ENCODE peak calls at places on chromosomes 7 and 10, in seven cellular contexts. One of them, this sample, is unnamed.

GRCh38 chr7:38751416-38751815 is 120.2 kb upstream of the AMPH start:
- DNase-seq in stimulated activated CD4-positive, alpha-beta T cell treated with anti-CD3 and anti-CD28 coated beads, TNF-alpha, amount 100 ng/mL, for 48 hours: no peak
- DNase-seq in smooth muscle cell of the brain vasculature: no peak
- DNase-seq in ACHN: no peak
- DNase-seq in CD4-positive, CD25-positive, alpha-beta regulatory T cell: no peak
- DNase-seq in hypothalamus: no peak
- DNase-seq in Caki2: no peak
- DNase-seq in this sample: no peak

GRCh38 chr10:69687396-69687795 is 57.3 kb downstream of the FAM241B start:
- DNase-seq in hypothalamus: no peak
- DNase-seq in ACHN: no peak
- DNase-seq in smooth muscle cell of the brain vasculature: no peak
- DNase-seq in Caki2: no peak
- DNase-seq in CD4-positive, CD25-positive, alpha-beta regulatory T cell: no peak
- DNase-seq in stimulated activated CD4-positive, alpha-beta T cell treated with anti-CD3 and anti-CD28 coated beads, TNF-alpha, amount 100 ng/mL, for 48 hours: no peak
- DNase-seq in this sample: no peak

GRCh38 chr10:77405771-77406241 is 231.8 kb downstream of the KCNMA1 start:
- DNase-seq in hypothalamus: no peak
- DNase-seq in stimulated activated CD4-positive, alpha-beta T cell treated with anti-CD3 and anti-CD28 coated beads, TNF-alpha, amount 100 ng/mL, for 48 hours: no peak
- DNase-seq in Caki2: peak
- DNase-seq in CD4-positive, CD25-positive, alpha-beta regulatory T cell: no peak
- DNase-seq in smooth muscle cell of the brain vasculature: no peak
- DNase-seq in ACHN: peak
- DNase-seq in this sample: peak

GRCh38 chr10:35641430-35642015 is 573 bp downstream of the FZD8 start:
- DNase-seq in CD4-positive, CD25-positive, alpha-beta regulatory T cell: no peak
- DNase-seq in ACHN: peak
- DNase-seq in stimulated activated CD4-positive, alpha-beta T cell treated with anti-CD3 and anti-CD28 coated beads, TNF-alpha, amount 100 ng/mL, for 48 hours: no peak
- DNase-seq in hypothalamus: no peak
- DNase-seq in Caki2: no peak
- DNase-seq in smooth muscle cell of the brain vasculature: no peak
- DNase-seq in this sample: no peak

GRCh38 chr10:338176-339037 is 203.2 kb downstream of the ZMYND11 start:
- DNase-seq in CD4-positive, CD25-positive, alpha-beta regulatory T cell: no peak
- DNase-seq in ACHN: peak
- DNase-seq in stimulated activated CD4-positive, alpha-beta T cell treated with anti-CD3 and anti-CD28 coated beads, TNF-alpha, amount 100 ng/mL, for 48 hours: no peak
- DNase-seq in hypothalamus: no peak
- DNase-seq in Caki2: peak
- DNase-seq in smooth muscle cell of the brain vasculature: no peak
- DNase-seq in this sample: no peak

GRCh38 chr10:16967000-16967865 is 150.0 kb upstream of the RSU1 start:
- DNase-seq in CD4-positive, CD25-positive, alpha-beta regulatory T cell: peak
- DNase-seq in Caki2: peak
- DNase-seq in smooth muscle cell of the brain vasculature: peak
- DNase-seq in stimulated activated CD4-positive, alpha-beta T cell treated with anti-CD3 and anti-CD28 coated beads, TNF-alpha, amount 100 ng/mL, for 48 hours: no peak
- DNase-seq in ACHN: peak
- DNase-seq in hypothalamus: no peak
- DNase-seq in this sample: peak

GRCh38 chr10:26216577-26216948 is at the start of gene GAD2:
- DNase-seq in stimulated activated CD4-positive, alpha-beta T cell treated with anti-CD3 and anti-CD28 coated beads, TNF-alpha, amount 100 ng/mL, for 48 hours: no peak
- DNase-seq in smooth muscle cell of the brain vasculature: no peak
- DNase-seq in ACHN: no peak
- DNase-seq in CD4-positive, CD25-positive, alpha-beta regulatory T cell: no peak
- DNase-seq in hypothalamus: no peak
- DNase-seq in Caki2: no peak
- DNase-seq in this sample: no peak

GRCh38 chr10:110959379-110960332 is 40.3 kb downstream of the SHOC2 start:
- DNase-seq in CD4-positive, CD25-positive, alpha-beta regulatory T cell: no peak
- DNase-seq in stimulated activated CD4-positive, alpha-beta T cell treated with anti-CD3 and anti-CD28 coated beads, TNF-alpha, amount 100 ng/mL, for 48 hours: no peak
- DNase-seq in hypothalamus: no peak
- DNase-seq in smooth muscle cell of the brain vasculature: no peak
- DNase-seq in ACHN: no peak
- DNase-seq in Caki2: no peak
- DNase-seq in this sample: no peak

GRCh38 chr10:89088901-89089300 is 98.3 kb downstream of the FAS start:
- DNase-seq in ACHN: no peak
- DNase-seq in CD4-positive, CD25-positive, alpha-beta regulatory T cell: no peak
- DNase-seq in smooth muscle cell of the brain vasculature: no peak
- DNase-seq in stimulated activated CD4-positive, alpha-beta T cell treated with anti-CD3 and anti-CD28 coated beads, TNF-alpha, amount 100 ng/mL, for 48 hours: no peak
- DNase-seq in Caki2: no peak
- DNase-seq in hypothalamus: no peak
- DNase-seq in this sample: no peak

GRCh38 chr10:126431816-126432215 is 43.5 kb upstream of the ADAM12 start:
- DNase-seq in smooth muscle cell of the brain vasculature: no peak
- DNase-seq in hypothalamus: no peak
- DNase-seq in CD4-positive, CD25-positive, alpha-beta regulatory T cell: no peak
- DNase-seq in stimulated activated CD4-positive, alpha-beta T cell treated with anti-CD3 and anti-CD28 coated beads, TNF-alpha, amount 100 ng/mL, for 48 hours: no peak
- DNase-seq in Caki2: no peak
- DNase-seq in ACHN: no peak
- DNase-seq in this sample: no peak

GRCh38 chr7:2717293-2717904 is 29.4 kb downstream of the AMZ1 start:
- DNase-seq in Caki2: no peak
- DNase-seq in smooth muscle cell of the brain vasculature: peak
- DNase-seq in stimulated activated CD4-positive, alpha-beta T cell treated with anti-CD3 and anti-CD28 coated beads, TNF-alpha, amount 100 ng/mL, for 48 hours: no peak
- DNase-seq in hypothalamus: no peak
- DNase-seq in CD4-positive, CD25-positive, alpha-beta regulatory T cell: peak
- DNase-seq in ACHN: no peak
- DNase-seq in this sample: no peak

GRCh38 chr7:44211126-44211675 is 10.4 kb downstream of the YKT6 start:
- DNase-seq in CD4-positive, CD25-positive, alpha-beta regulatory T cell: no peak
- DNase-seq in stimulated activated CD4-positive, alpha-beta T cell treated with anti-CD3 and anti-CD28 coated beads, TNF-alpha, amount 100 ng/mL, for 48 hours: no peak
- DNase-seq in ACHN: no peak
- DNase-seq in Caki2: no peak
- DNase-seq in smooth muscle cell of the brain vasculature: no peak
- DNase-seq in hypothalamus: no peak
- DNase-seq in this sample: no peak

GRCh38 chr7:22016547-22016946 is 70.8 kb upstream of the CDCA7L start:
- DNase-seq in ACHN: no peak
- DNase-seq in Caki2: no peak
- DNase-seq in hypothalamus: no peak
- DNase-seq in smooth muscle cell of the brain vasculature: no peak
- DNase-seq in CD4-positive, CD25-positive, alpha-beta regulatory T cell: no peak
- DNase-seq in stimulated activated CD4-positive, alpha-beta T cell treated with anti-CD3 and anti-CD28 coated beads, TNF-alpha, amount 100 ng/mL, for 48 hours: no peak
- DNase-seq in this sample: no peak

GRCh38 chr7:7889791-7890568 is 78.6 kb upstream of the GLCCI1 start:
- DNase-seq in Caki2: no peak
- DNase-seq in CD4-positive, CD25-positive, alpha-beta regulatory T cell: no peak
- DNase-seq in ACHN: no peak
- DNase-seq in hypothalamus: no peak
- DNase-seq in smooth muscle cell of the brain vasculature: no peak
- DNase-seq in stimulated activated CD4-positive, alpha-beta T cell treated with anti-CD3 and anti-CD28 coated beads, TNF-alpha, amount 100 ng/mL, for 48 hours: no peak
- DNase-seq in this sample: no peak

GRCh38 chr10:92627845-92628480 is 35.0 kb downstream of the KIF11 start:
- DNase-seq in Caki2: no peak
- DNase-seq in hypothalamus: peak
- DNase-seq in stimulated activated CD4-positive, alpha-beta T cell treated with anti-CD3 and anti-CD28 coated beads, TNF-alpha, amount 100 ng/mL, for 48 hours: no peak
- DNase-seq in smooth muscle cell of the brain vasculature: no peak
- DNase-seq in ACHN: no peak
- DNase-seq in CD4-positive, CD25-positive, alpha-beta regulatory T cell: no peak
- DNase-seq in this sample: peak

GRCh38 chr7:84799131-84799530 is 387.7 kb downstream of the SEMA3D start:
- DNase-seq in CD4-positive, CD25-positive, alpha-beta regulatory T cell: no peak
- DNase-seq in Caki2: no peak
- DNase-seq in stimulated activated CD4-positive, alpha-beta T cell treated with anti-CD3 and anti-CD28 coated beads, TNF-alpha, amount 100 ng/mL, for 48 hours: no peak
- DNase-seq in ACHN: no peak
- DNase-seq in hypothalamus: no peak
- DNase-seq in smooth muscle cell of the brain vasculature: no peak
- DNase-seq in this sample: no peak

GRCh38 chr7:44114586-44115310 is 8.6 kb downstream of the POLD2 start:
- DNase-seq in smooth muscle cell of the brain vasculature: no peak
- DNase-seq in Caki2: no peak
- DNase-seq in CD4-positive, CD25-positive, alpha-beta regulatory T cell: no peak
- DNase-seq in stimulated activated CD4-positive, alpha-beta T cell treated with anti-CD3 and anti-CD28 coated beads, TNF-alpha, amount 100 ng/mL, for 48 hours: no peak
- DNase-seq in ACHN: no peak
- DNase-seq in hypothalamus: peak
- DNase-seq in this sample: no peak

GRCh38 chr10:71978476-71978875 is 14.3 kb downstream of the CHST3 start:
- DNase-seq in smooth muscle cell of the brain vasculature: no peak
- DNase-seq in stimulated activated CD4-positive, alpha-beta T cell treated with anti-CD3 and anti-CD28 coated beads, TNF-alpha, amount 100 ng/mL, for 48 hours: no peak
- DNase-seq in ACHN: no peak
- DNase-seq in Caki2: no peak
- DNase-seq in CD4-positive, CD25-positive, alpha-beta regulatory T cell: no peak
- DNase-seq in hypothalamus: no peak
- DNase-seq in this sample: no peak

GRCh38 chr7:21782996-21783395 is 162.7 kb downstream of the CDCA7L start:
- DNase-seq in ACHN: no peak
- DNase-seq in hypothalamus: no peak
- DNase-seq in Caki2: no peak
- DNase-seq in stimulated activated CD4-positive, alpha-beta T cell treated with anti-CD3 and anti-CD28 coated beads, TNF-alpha, amount 100 ng/mL, for 48 hours: no peak
- DNase-seq in smooth muscle cell of the brain vasculature: no peak
- DNase-seq in CD4-positive, CD25-positive, alpha-beta regulatory T cell: no peak
- DNase-seq in this sample: no peak

GRCh38 chr7:21947056-21947455 is 1.4 kb upstream of the CDCA7L start:
- DNase-seq in smooth muscle cell of the brain vasculature: no peak
- DNase-seq in ACHN: no peak
- DNase-seq in stimulated activated CD4-positive, alpha-beta T cell treated with anti-CD3 and anti-CD28 coated beads, TNF-alpha, amount 100 ng/mL, for 48 hours: no peak
- DNase-seq in hypothalamus: no peak
- DNase-seq in Caki2: no peak
- DNase-seq in CD4-positive, CD25-positive, alpha-beta regulatory T cell: no peak
- DNase-seq in this sample: no peak

GRCh38 chr10:35600193-35600592 is 4.9 kb upstream of the GJD4 start:
- DNase-seq in ACHN: no peak
- DNase-seq in Caki2: no peak
- DNase-seq in CD4-positive, CD25-positive, alpha-beta regulatory T cell: no peak
- DNase-seq in stimulated activated CD4-positive, alpha-beta T cell treated with anti-CD3 and anti-CD28 coated beads, TNF-alpha, amount 100 ng/mL, for 48 hours: no peak
- DNase-seq in hypothalamus: no peak
- DNase-seq in smooth muscle cell of the brain vasculature: no peak
- DNase-seq in this sample: no peak

GRCh38 chr10:60465801-60466200 is 76.1 kb upstream of the ANK3 start:
- DNase-seq in smooth muscle cell of the brain vasculature: no peak
- DNase-seq in stimulated activated CD4-positive, alpha-beta T cell treated with anti-CD3 and anti-CD28 coated beads, TNF-alpha, amount 100 ng/mL, for 48 hours: no peak
- DNase-seq in ACHN: no peak
- DNase-seq in CD4-positive, CD25-positive, alpha-beta regulatory T cell: no peak
- DNase-seq in hypothalamus: no peak
- DNase-seq in Caki2: no peak
- DNase-seq in this sample: no peak

GRCh38 chr10:81179805-81180452 is 642.2 kb downstream of the SH2D4B start:
- DNase-seq in hypothalamus: peak
- DNase-seq in CD4-positive, CD25-positive, alpha-beta regulatory T cell: peak
- DNase-seq in stimulated activated CD4-positive, alpha-beta T cell treated with anti-CD3 and anti-CD28 coated beads, TNF-alpha, amount 100 ng/mL, for 48 hours: no peak
- DNase-seq in smooth muscle cell of the brain vasculature: no peak
- DNase-seq in ACHN: peak
- DNase-seq in Caki2: peak
- DNase-seq in this sample: no peak

GRCh38 chr10:6211341-6212265 is 8.9 kb downstream of the PFKFB3 start:
- DNase-seq in hypothalamus: peak
- DNase-seq in Caki2: no peak
- DNase-seq in CD4-positive, CD25-positive, alpha-beta regulatory T cell: no peak
- DNase-seq in ACHN: no peak
- DNase-seq in stimulated activated CD4-positive, alpha-beta T cell treated with anti-CD3 and anti-CD28 coated beads, TNF-alpha, amount 100 ng/mL, for 48 hours: no peak
- DNase-seq in smooth muscle cell of the brain vasculature: no peak
- DNase-seq in this sample: no peak

GRCh38 chr10:119737827-119738226 is 12.0 kb downstream of the INPP5F start:
- DNase-seq in Caki2: peak
- DNase-seq in hypothalamus: no peak
- DNase-seq in smooth muscle cell of the brain vasculature: no peak
- DNase-seq in CD4-positive, CD25-positive, alpha-beta regulatory T cell: peak
- DNase-seq in ACHN: peak
- DNase-seq in stimulated activated CD4-positive, alpha-beta T cell treated with anti-CD3 and anti-CD28 coated beads, TNF-alpha, amount 100 ng/mL, for 48 hours: no peak
- DNase-seq in this sample: peak

GRCh38 chr10:35752469-35753450 is 110.7 kb upstream of the FZD8 start:
- DNase-seq in Caki2: no peak
- DNase-seq in stimulated activated CD4-positive, alpha-beta T cell treated with anti-CD3 and anti-CD28 coated beads, TNF-alpha, amount 100 ng/mL, for 48 hours: no peak
- DNase-seq in smooth muscle cell of the brain vasculature: no peak
- DNase-seq in hypothalamus: no peak
- DNase-seq in CD4-positive, CD25-positive, alpha-beta regulatory T cell: no peak
- DNase-seq in ACHN: no peak
- DNase-seq in this sample: no peak

GRCh38 chr10:52027055-52027454 is 287.0 kb upstream of the DKK1 start:
- DNase-seq in CD4-positive, CD25-positive, alpha-beta regulatory T cell: no peak
- DNase-seq in ACHN: no peak
- DNase-seq in stimulated activated CD4-positive, alpha-beta T cell treated with anti-CD3 and anti-CD28 coated beads, TNF-alpha, amount 100 ng/mL, for 48 hours: no peak
- DNase-seq in hypothalamus: no peak
- DNase-seq in smooth muscle cell of the brain vasculature: no peak
- DNase-seq in Caki2: no peak
- DNase-seq in this sample: no peak

GRCh38 chr10:35306852-35307251 is 29.5 kb upstream of the CCNY start:
- DNase-seq in CD4-positive, CD25-positive, alpha-beta regulatory T cell: no peak
- DNase-seq in Caki2: peak
- DNase-seq in smooth muscle cell of the brain vasculature: no peak
- DNase-seq in hypothalamus: no peak
- DNase-seq in stimulated activated CD4-positive, alpha-beta T cell treated with anti-CD3 and anti-CD28 coated beads, TNF-alpha, amount 100 ng/mL, for 48 hours: no peak
- DNase-seq in ACHN: peak
- DNase-seq in this sample: no peak

GRCh38 chr7:30752484-30752883 is 549 bp downstream of the INMT start:
- DNase-seq in ACHN: no peak
- DNase-seq in Caki2: no peak
- DNase-seq in stimulated activated CD4-positive, alpha-beta T cell treated with anti-CD3 and anti-CD28 coated beads, TNF-alpha, amount 100 ng/mL, for 48 hours: no peak
- DNase-seq in smooth muscle cell of the brain vasculature: no peak
- DNase-seq in hypothalamus: no peak
- DNase-seq in CD4-positive, CD25-positive, alpha-beta regulatory T cell: no peak
- DNase-seq in this sample: no peak

GRCh38 chr10:101066146-101066889 is 4.5 kb downstream of the KAZALD1 start:
- DNase-seq in ACHN: peak
- DNase-seq in CD4-positive, CD25-positive, alpha-beta regulatory T cell: peak
- DNase-seq in Caki2: peak
- DNase-seq in hypothalamus: no peak
- DNase-seq in smooth muscle cell of the brain vasculature: no peak
- DNase-seq in stimulated activated CD4-positive, alpha-beta T cell treated with anti-CD3 and anti-CD28 coated beads, TNF-alpha, amount 100 ng/mL, for 48 hours: no peak
- DNase-seq in this sample: peak

GRCh38 chr10:93495654-93496321 is 624 bp upstream of the CEP55 start:
- DNase-seq in stimulated activated CD4-positive, alpha-beta T cell treated with anti-CD3 and anti-CD28 coated beads, TNF-alpha, amount 100 ng/mL, for 48 hours: no peak
- DNase-seq in Caki2: peak
- DNase-seq in CD4-positive, CD25-positive, alpha-beta regulatory T cell: peak
- DNase-seq in ACHN: peak
- DNase-seq in smooth muscle cell of the brain vasculature: no peak
- DNase-seq in hypothalamus: peak
- DNase-seq in this sample: no peak

GRCh38 chr10:12807096-12807755 is 194.3 kb downstream of the CCDC3 start:
- DNase-seq in CD4-positive, CD25-positive, alpha-beta regulatory T cell: no peak
- DNase-seq in ACHN: no peak
- DNase-seq in hypothalamus: no peak
- DNase-seq in smooth muscle cell of the brain vasculature: no peak
- DNase-seq in Caki2: no peak
- DNase-seq in stimulated activated CD4-positive, alpha-beta T cell treated with anti-CD3 and anti-CD28 coated beads, TNF-alpha, amount 100 ng/mL, for 48 hours: no peak
- DNase-seq in this sample: no peak

GRCh38 chr10:99172130-99172738 is 63.4 kb downstream of the HPSE2 start:
- DNase-seq in hypothalamus: no peak
- DNase-seq in smooth muscle cell of the brain vasculature: no peak
- DNase-seq in CD4-positive, CD25-positive, alpha-beta regulatory T cell: peak
- DNase-seq in stimulated activated CD4-positive, alpha-beta T cell treated with anti-CD3 and anti-CD28 coated beads, TNF-alpha, amount 100 ng/mL, for 48 hours: no peak
- DNase-seq in Caki2: peak
- DNase-seq in ACHN: peak
- DNase-seq in this sample: peak

GRCh38 chr10:111504376-111504775 is 427.5 kb downstream of the ADRA2A start:
- DNase-seq in smooth muscle cell of the brain vasculature: no peak
- DNase-seq in hypothalamus: no peak
- DNase-seq in stimulated activated CD4-positive, alpha-beta T cell treated with anti-CD3 and anti-CD28 coated beads, TNF-alpha, amount 100 ng/mL, for 48 hours: no peak
- DNase-seq in CD4-positive, CD25-positive, alpha-beta regulatory T cell: no peak
- DNase-seq in Caki2: no peak
- DNase-seq in ACHN: no peak
- DNase-seq in this sample: no peak

GRCh38 chr7:132066776-132067175 is 509.5 kb downstream of the PLXNA4 start:
- DNase-seq in CD4-positive, CD25-positive, alpha-beta regulatory T cell: no peak
- DNase-seq in hypothalamus: no peak
- DNase-seq in Caki2: no peak
- DNase-seq in smooth muscle cell of the brain vasculature: peak
- DNase-seq in ACHN: no peak
- DNase-seq in stimulated activated CD4-positive, alpha-beta T cell treated with anti-CD3 and anti-CD28 coated beads, TNF-alpha, amount 100 ng/mL, for 48 hours: no peak
- DNase-seq in this sample: peak

GRCh38 chr7:139623518-139623917 is 100.0 kb downstream of the CLEC2L start:
- DNase-seq in CD4-positive, CD25-positive, alpha-beta regulatory T cell: peak
- DNase-seq in hypothalamus: no peak
- DNase-seq in stimulated activated CD4-positive, alpha-beta T cell treated with anti-CD3 and anti-CD28 coated beads, TNF-alpha, amount 100 ng/mL, for 48 hours: no peak
- DNase-seq in ACHN: peak
- DNase-seq in smooth muscle cell of the brain vasculature: no peak
- DNase-seq in Caki2: no peak
- DNase-seq in this sample: no peak